ENCODE peak calls at places on chromosome 9, in seven cellular contexts. I, U, O, X, G, R and B are unnamed samples.

GRCh38 chr9:133873006-133873780 is 118.9 kb downstream of the VAV2 start:
- DNase-seq in I (no peak), U (no peak), O (no peak), X (peak; percentile 30), G (no peak), R (peak; percentile 58), B (no peak)

GRCh38 chr9:129897263-129897662 is 62.0 kb downstream of the USP20 start:
- DNase-seq in I (no peak), U (no peak), O (no peak), X (no peak), G (no peak), R (no peak), B (no peak)

GRCh38 chr9:34163439-34163838 is 15.4 kb upstream of the UBAP1 start:
- DNase-seq in I (no peak), U (no peak), O (peak; percentile 32), X (no peak), G (no peak), R (no peak), B (no peak)

GRCh38 chr9:89842267-89842768 is 237.5 kb downstream of the GADD45G start:
- DNase-seq in I (no peak), U (no peak), O (no peak), X (no peak), G (no peak), R (no peak), B (no peak)

GRCh38 chr9:7452378-7452777 is 347.2 kb downstream of the DMAC1 start:
- DNase-seq in I (no peak), U (no peak), O (peak; percentile 81), X (peak; percentile 49), G (no peak), R (no peak), B (no peak)

GRCh38 chr9:100058699-100059579 is 39.9 kb downstream of the ERP44 start:
- DNase-seq in I (no peak), U (no peak), O (no peak), X (no peak), G (no peak), R (no peak), B (no peak)

GRCh38 chr9:137621131-137621757 is 2.4 kb downstream of the EHMT1 start:
- DNase-seq in I (no peak), U (no peak), O (no peak), X (peak; percentile 57), G (no peak), R (no peak), B (no peak)

GRCh38 chr9:92634712-92635605 is 35.0 kb downstream of the IPPK start:
- DNase-seq in I (peak; percentile 93), U (peak; percentile 84), O (peak; percentile 70), X (peak; percentile 77), G (peak; percentile 87), R (peak; percentile 67), B (peak; percentile 79)

GRCh38 chr9:31519011-31519410 is 865.4 kb upstream of the ACO1 start:
- DNase-seq in I (peak; percentile 37), U (no peak), O (no peak), X (no peak), G (peak; percentile 36), R (no peak), B (no peak)

GRCh38 chr9:73536403-73536802 is 384.7 kb downstream of the ANXA1 start:
- DNase-seq in I (no peak), U (no peak), O (no peak), X (no peak), G (peak; percentile 13), R (no peak), B (no peak)

GRCh38 chr9:136138566-136138965 is 19.9 kb upstream of the TMEM250 start:
- DNase-seq in I (peak; percentile 91), U (peak; percentile 66), O (no peak), X (peak; percentile 16), G (peak; percentile 83), R (no peak), B (peak; percentile 56)

GRCh38 chr9:96061293-96061987 is 185.9 kb downstream of the ERCC6L2 start:
- DNase-seq in I (peak; percentile 55), U (no peak), O (peak; percentile 41), X (peak; percentile 79), G (peak; percentile 76), R (no peak), B (no peak)

GRCh38 chr9:95506692-95507455 is 9.9 kb downstream of the PTCH1 start:
- DNase-seq in I (peak; percentile 53), U (no peak), O (peak; percentile 58), X (peak; percentile 77), G (peak; percentile 81), R (peak; percentile 48), B (no peak)

GRCh38 chr9:88344013-88344412 is 44.2 kb upstream of the SPIN1 start:
- DNase-seq in I (no peak), U (no peak), O (no peak), X (no peak), G (peak; percentile 23), R (peak; percentile 6), B (no peak)

GRCh38 chr9:3879731-3880493 is 354.1 kb upstream of the RFX3 start:
- DNase-seq in I (no peak), U (no peak), O (no peak), X (no peak), G (no peak), R (no peak), B (no peak)

GRCh38 chr9:124776952-124777645 is at the start of gene OLFML2A:
- DNase-seq in I (no peak), U (no peak), O (no peak), X (no peak), G (no peak), R (no peak), B (no peak)

GRCh38 chr9:98997580-98997979 is 53.9 kb downstream of the COL15A1 start:
- DNase-seq in I (no peak), U (no peak), O (peak; percentile 36), X (peak; percentile 72), G (no peak), R (no peak), B (no peak)

GRCh38 chr9:80699551-80699998 is 989.8 kb downstream of the TLE1 start:
- DNase-seq in I (no peak), U (no peak), O (peak; percentile 81), X (peak; percentile 81), G (peak; percentile 1), R (peak; percentile 75), B (no peak)

GRCh38 chr9:36924071-36924470 is 110.0 kb downstream of the PAX5 start:
- DNase-seq in I (no peak), U (no peak), O (peak; percentile 81), X (peak; percentile 65), G (peak; percentile 70), R (peak; percentile 18), B (no peak)

GRCh38 chr9:13967493-13967892 is 346.4 kb downstream of the NFIB start:
- DNase-seq in I (no peak), U (no peak), O (no peak), X (no peak), G (no peak), R (no peak), B (no peak)

GRCh38 chr9:72400866-72401265 is 35.9 kb upstream of the ZFAND5 start:
- DNase-seq in I (no peak), U (no peak), O (no peak), X (no peak), G (no peak), R (no peak), B (no peak)

GRCh38 chr9:85038061-85038460 is 368.5 kb downstream of the NTRK2 start:
- DNase-seq in I (no peak), U (no peak), O (no peak), X (no peak), G (no peak), R (no peak), B (no peak)

GRCh38 chr9:69888876-69889585 is 68.4 kb downstream of the CFAP95 start:
- DNase-seq in I (no peak), U (no peak), O (no peak), X (peak; percentile 53), G (no peak), R (no peak), B (no peak)

GRCh38 chr9:69885931-69886330 is 65.3 kb downstream of the CFAP95 start:
- DNase-seq in I (no peak), U (no peak), O (no peak), X (no peak), G (no peak), R (no peak), B (no peak)

GRCh38 chr9:69882998-69883565 is 62.5 kb downstream of the CFAP95 start:
- DNase-seq in I (no peak), U (no peak), O (no peak), X (no peak), G (no peak), R (no peak), B (no peak)

GRCh38 chr9:69885474-69885929 is 64.9 kb downstream of the CFAP95 start:
- DNase-seq in I (no peak), U (no peak), O (no peak), X (no peak), G (peak; percentile 68), R (no peak), B (no peak)
- H2BK5ac ChIP-seq in I (no peak overlapping the region), U (no peak overlapping the region), O (no peak overlapping the region), X (no peak overlapping the region), G (no peak overlapping the region), R (no peak overlapping the region), B (no peak overlapping the region)

DNA sequence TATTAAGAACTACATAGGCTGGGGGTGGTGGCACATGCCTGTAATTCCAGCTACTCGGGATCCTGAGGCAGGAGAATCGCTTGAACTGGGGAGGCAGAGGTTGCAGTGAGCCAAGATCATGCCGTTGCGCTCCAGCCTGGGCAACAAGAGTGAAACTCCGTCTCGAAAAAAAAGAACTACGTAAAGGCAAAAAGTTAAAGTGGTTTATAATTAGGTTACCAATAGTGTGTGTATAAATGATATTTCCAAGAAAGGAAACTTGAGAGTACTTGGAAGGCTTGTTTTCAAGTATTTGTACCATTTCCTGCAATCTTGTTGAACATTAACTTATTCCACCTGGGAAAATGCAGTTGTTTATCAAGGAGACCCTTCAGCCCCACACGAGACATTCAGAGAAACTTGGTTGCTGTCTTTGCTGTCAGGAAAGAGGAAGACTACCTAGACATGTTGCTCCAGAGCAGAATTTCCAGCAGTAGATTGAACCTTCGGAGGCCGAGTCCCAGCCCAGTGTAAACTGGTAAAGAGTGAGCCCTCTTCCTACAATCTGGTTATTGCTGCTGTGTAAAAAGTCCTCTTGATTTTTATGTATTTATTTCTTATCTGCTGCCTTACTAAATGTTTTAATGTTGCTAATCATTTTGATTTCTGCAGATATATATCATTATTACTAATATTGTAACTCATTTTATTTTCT is 30.1 kb downstream of the STXBP1 start:
- DNase-seq in I (no peak), U (no peak), O (no peak), X (no peak), G (no peak), R (no peak), B (no peak)
- H2BK5ac ChIP-seq in I (no peak overlapping the region), U (no peak overlapping the region), O (no peak overlapping the region), X (no peak overlapping the region), G (no peak overlapping the region), R (no peak overlapping the region), B (no peak overlapping the region)

GRCh38 chr9:114072181-114073140 is 5.6 kb downstream of the AMBP start:
- DNase-seq in I (no peak), U (no peak), O (peak; percentile 9), X (no peak), G (peak; percentile 16), R (no peak), B (no peak)
- H2BK5ac ChIP-seq in I (no peak overlapping the region), U (no peak overlapping the region), O (no peak overlapping the region), X (no peak overlapping the region), G (no peak overlapping the region), R (no peak overlapping the region), B (no peak overlapping the region)

DNA sequence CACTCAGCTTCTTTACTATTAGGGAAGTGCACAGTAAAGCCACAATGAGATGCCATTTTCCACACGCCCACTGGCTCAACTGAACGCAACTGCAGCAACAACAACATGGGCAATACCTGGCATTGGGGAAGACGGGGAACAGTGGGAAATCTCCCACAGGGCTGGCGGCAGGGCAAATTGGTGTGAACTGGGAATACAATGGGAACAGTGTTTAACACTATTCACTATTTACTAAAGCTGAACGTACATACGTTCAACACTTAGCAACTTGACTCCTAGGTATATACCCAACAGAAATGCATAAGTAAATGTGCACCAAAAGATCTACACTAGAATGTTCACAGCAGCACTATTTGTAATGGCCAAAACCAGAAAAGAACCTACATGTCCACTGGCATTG is 14.1 kb downstream of the ZER1 start:
- DNase-seq in I (no peak), U (no peak), O (no peak), X (no peak), G (no peak), R (no peak), B (no peak)
- H2BK5ac ChIP-seq in I (no peak overlapping the region), U (no peak overlapping the region), O (no peak overlapping the region), X (no peak overlapping the region), G (no peak overlapping the region), R (no peak overlapping the region), B (no peak overlapping the region)